ENCODE peak calls at places on chromosomes 1 and 21, in four cellular contexts. H is fibroblast of lung; F is AG08396; M is stimulated activated CD4-positive, alpha-beta T cell treated with anti-CD3 and anti-CD28 coated beads, TNF-alpha, amount 100 ng/mL, for 1 hour. W is an unnamed sample.

GRCh38 chr1:178560871-178561376 is 48.0 kb downstream of the TEX35 start:
- DNase-seq in F (no peak), M (no peak), H (no peak), W (no peak)

GRCh38 chr21:39006653-39007417 is 176.4 kb downstream of the PSMG1 start:
- DNase-seq in F (no peak), M (no peak), H (peak), W (no peak)

GRCh38 chr21:43728467-43729390 is 9.8 kb downstream of the PDXK start:
- DNase-seq in M (peak), H (peak), F (peak), W (peak)

GRCh38 chr1:90862782-90863181 is 145.7 kb upstream of the BARHL2 start:
- DNase-seq in H (no peak), M (no peak), F (no peak), W (no peak)

GRCh38 chr1:216045400-216045799 is 377.8 kb downstream of the USH2A start:
- DNase-seq in F (peak), H (peak), M (no peak), W (peak)

GRCh38 chr1:30395631-30396030 is 327.8 kb downstream of the MATN1 start:
- DNase-seq in H (no peak), F (no peak), M (no peak), W (no peak)

GRCh38 chr1:29090937-29091618 is 32.6 kb downstream of the TMEM200B start:
- DNase-seq in M (no peak), F (no peak), H (no peak), W (no peak)

GRCh38 chr1:25743164-25744139 is 56.5 kb upstream of the SELENON start:
- DNase-seq in F (peak), H (peak), M (no peak), W (peak)

GRCh38 chr21:31161157-31161556 is 122.9 kb upstream of the KRTAP19-8 start:
- DNase-seq in H (peak), F (no peak), M (no peak), W (no peak)

GRCh38 chr1:10122926-10123325 is 87.4 kb upstream of the KIF1B start:
- DNase-seq in H (peak), F (peak), M (no peak), W (no peak)

GRCh38 chr1:9361630-9362256 is 69.0 kb downstream of the SPSB1 start:
- DNase-seq in M (no peak), F (no peak), H (peak), W (no peak)

GRCh38 chr1:151706464-151707415 is 9.9 kb downstream of the CELF3 start:
- DNase-seq in M (no peak), F (no peak), H (no peak), W (no peak)

GRCh38 chr1:153928776-153929432 is 6.1 kb upstream of the GATAD2B start:
- DNase-seq in H (peak), F (peak), M (no peak), W (no peak)

GRCh38 chr1:89994231-89994804 is 592 bp upstream of the ZNF326 start:
- DNase-seq in F (no peak), H (no peak), M (no peak), W (no peak)

GRCh38 chr1:184214128-184214527 is 162.6 kb downstream of the TSEN15 start:
- DNase-seq in H (no peak), F (no peak), M (no peak), W (no peak)

GRCh38 chr1:78004719-78005346 is at the start of gene DNAJB4:
- DNase-seq in F (peak), M (peak), H (peak), W (peak)

GRCh38 chr1:38608202-38608864 is 251.2 kb downstream of the RRAGC start:
- DNase-seq in H (no peak), F (no peak), M (no peak), W (no peak)

GRCh38 chr1:47182681-47183235 is 7.1 kb downstream of the PDZK1IP1 start:
- DNase-seq in M (no peak), F (no peak), H (no peak), W (no peak)

GRCh38 chr21:26719750-26720149 is 125.5 kb downstream of the ADAMTS1 start:
- DNase-seq in M (no peak), F (no peak), H (no peak), W (no peak)

GRCh38 chr1:23575226-23575810 is 16.0 kb upstream of the ID3 start:
- DNase-seq in F (no peak), M (no peak), H (no peak), W (no peak)

GRCh38 chr1:212309967-212310366 is 24.8 kb downstream of the PPP2R5A start:
- DNase-seq in M (no peak), F (no peak), H (no peak), W (no peak)

GRCh38 chr21:45383615-45384201 is 21.3 kb upstream of the COL18A1 start:
- DNase-seq in F (no peak), H (no peak), M (no peak), W (no peak)

GRCh38 chr1:35555601-35556477 is 1.4 kb downstream of the KIAA0319L start:
- DNase-seq in M (no peak), F (peak), H (no peak), W (peak)

GRCh38 chr1:204599098-204599497 is 82.9 kb downstream of the MDM4 start:
- DNase-seq in M (no peak), H (no peak), F (no peak), W (no peak)

GRCh38 chr1:152251391-152251790 is 27.4 kb upstream of the HRNR start:
- DNase-seq in F (no peak), H (no peak), M (no peak), W (no peak)

GRCh38 chr1:41431490-41432350 is 52.8 kb downstream of the EDN2 start:
- DNase-seq in M (no peak), H (no peak), F (no peak), W (no peak)

GRCh38 chr1:209926045-209926444 is 12.0 kb upstream of the SYT14 start:
- DNase-seq in F (peak), M (no peak), H (peak), W (peak)

GRCh38 chr1:227321035-227321434 is 2.7 kb upstream of the CDC42BPA start:
- DNase-seq in M (no peak), F (no peak), H (no peak), W (no peak)

GRCh38 chr1:6935379-6936307 is 150.4 kb downstream of the CAMTA1 start:
- DNase-seq in M (no peak), F (no peak), H (no peak), W (no peak)

GRCh38 chr1:1669468-1670440 is 10.9 kb upstream of the CDK11B start:
- DNase-seq in M (no peak), F (no peak), H (no peak), W (no peak)

GRCh38 chr1:204207136-204207616 is 6.6 kb downstream of the GOLT1A start:
- DNase-seq in F (peak), M (peak), H (peak), W (no peak)

GRCh38 chr1:8189931-8190483 is 127.9 kb upstream of the SLC45A1 start:
- DNase-seq in H (no peak), M (no peak), F (no peak), W (no peak)

GRCh38 chr1:176567190-176567794 is 104.3 kb downstream of the PAPPA2 start:
- DNase-seq in M (no peak), F (peak), H (peak), W (peak)

GRCh38 chr1:179937668-179938259 is 16.8 kb upstream of the CEP350 start:
- DNase-seq in F (no peak), M (no peak), H (no peak), W (no peak)

GRCh38 chr1:224884428-224884827 is 45.0 kb upstream of the DNAH14 start:
- DNase-seq in H (no peak), F (no peak), M (no peak), W (no peak)

GRCh38 chr1:11563560-11564069 is 84.7 kb downstream of the DISP3 start:
- DNase-seq in M (no peak), F (no peak), H (no peak), W (no peak)

GRCh38 chr1:165827199-165828102 is at the start of gene UCK2:
- DNase-seq in H (peak), M (peak), F (peak), W (peak)

GRCh38 chr1:82700476-82700875 is 899.7 kb downstream of the ADGRL2 start:
- DNase-seq in H (no peak), F (no peak), M (no peak), W (no peak)

GRCh38 chr1:153774780-153775431 is at the start of gene SLC27A3:
- DNase-seq in M (no peak), F (peak), H (peak), W (peak)

W was measured in stromal cell of bone marrow.